ENCODE peak calls at places on chromosomes 13 and 19, in eight cellular contexts. I is PC-3, U is A673, Q is fibroblast of lung, M is neural progenitor cell, W is HCT116, G is HepG2, R is PC-9. B is an unnamed sample.

GRCh38 chr13:104106705-104107393 is 1040.6 kb upstream of the SLC10A2 start:
- DNase-seq in I (peak), U (no peak), Q (peak), M (no peak), W (no peak), G (no peak), R (peak), B (peak)

GRCh38 chr13:42484396-42484795 is 89.6 kb upstream of the TNFSF11 start:
- DNase-seq in I (peak), U (no peak), Q (peak), M (no peak), W (no peak), G (no peak), R (no peak), B (peak)

GRCh38 chr19:18425515-18426415 is 6.6 kb downstream of the SSBP4 start:
- DNase-seq in I (no peak), U (peak), Q (peak), M (no peak), W (no peak), G (no peak), R (no peak), B (peak)

GRCh38 chr13:49300716-49301589 is 53.2 kb downstream of the CDADC1 start:
- DNase-seq in I (peak), U (peak), Q (peak), M (peak), W (peak), G (peak), R (peak), B (peak)

GRCh38 chr19:58475714-58476497 is at the start of gene ZNF446:
- DNase-seq in I (peak), U (peak), Q (peak), M (peak), W (peak), G (peak), R (peak), B (peak)

GRCh38 chr19:45215391-45216191 is 29.6 kb downstream of the EXOC3L2 start:
- DNase-seq in I (peak), U (no peak), Q (peak), M (peak), W (no peak), G (no peak), R (no peak), B (no peak)

GRCh38 chr19:6587093-6587820 is 3.7 kb downstream of the CD70 start:
- DNase-seq in I (no peak), U (peak), Q (no peak), M (peak), W (no peak), G (no peak), R (no peak), B (no peak)

GRCh38 chr19:584240-585001 is 5.3 kb upstream of the HCN2 start:
- DNase-seq in I (peak), U (peak), Q (no peak), M (peak), W (no peak), G (no peak), R (no peak), B (no peak)

GRCh38 chr19:33266971-33267484 is 35.3 kb downstream of the CEBPA start:
- DNase-seq in I (no peak), U (no peak), Q (no peak), M (no peak), W (no peak), G (no peak), R (no peak), B (no peak)

GRCh38 chr19:11279505-11280236 is 16.3 kb upstream of the TSPAN16 start:
- DNase-seq in I (no peak), U (no peak), Q (peak), M (no peak), W (no peak), G (no peak), R (no peak), B (no peak)

GRCh38 chr13:23671902-23672301 is 101.7 kb downstream of the TNFRSF19 start:
- DNase-seq in I (peak), U (no peak), Q (peak), M (no peak), W (no peak), G (no peak), R (no peak), B (peak)

GRCh38 chr19:38055655-38056521 is 148.9 kb downstream of the SIPA1L3 start:
- DNase-seq in I (no peak), U (no peak), Q (no peak), M (peak), W (no peak), G (no peak), R (no peak), B (no peak)

GRCh38 chr19:582497-583197 is 7.0 kb upstream of the HCN2 start:
- DNase-seq in I (no peak), U (no peak), Q (peak), M (no peak), W (no peak), G (no peak), R (no peak), B (no peak)

GRCh38 chr13:40271931-40272775 is 394.3 kb downstream of the FOXO1 start:
- DNase-seq in I (peak), U (peak), Q (peak), M (no peak), W (no peak), G (no peak), R (peak), B (peak)

GRCh38 chr13:20193924-20194631 is 1.3 kb upstream of the GJB2 start:
- DNase-seq in I (no peak), U (no peak), Q (no peak), M (peak), W (no peak), G (no peak), R (no peak), B (no peak)
- TF ChIP-seq EZH2 in I (no peak), U (no peak), Q (peak), M (no peak), W (no peak), G (no peak), R (no peak), B (peak)

GRCh38 chr19:47704024-47704423 is 9.2 kb upstream of the EHD2 start:
- DNase-seq in I (no peak), U (no peak), Q (peak), M (no peak), W (no peak), G (no peak), R (no peak), B (peak)

GRCh38 chr19:47711652-47712239 is 1.5 kb upstream of the EHD2 start:
- DNase-seq in I (no peak), U (no peak), Q (no peak), M (no peak), W (no peak), G (peak), R (no peak), B (no peak)

GRCh38 chr19:47703301-47703700 is 9.9 kb upstream of the EHD2 start:
- DNase-seq in I (no peak), U (peak), Q (no peak), M (no peak), W (no peak), G (no peak), R (no peak), B (no peak)

GRCh38 chr19:47704656-47705055 is 8.6 kb upstream of the EHD2 start:
- DNase-seq in I (peak), U (no peak), Q (no peak), M (no peak), W (no peak), G (no peak), R (no peak), B (no peak)

DNA sequence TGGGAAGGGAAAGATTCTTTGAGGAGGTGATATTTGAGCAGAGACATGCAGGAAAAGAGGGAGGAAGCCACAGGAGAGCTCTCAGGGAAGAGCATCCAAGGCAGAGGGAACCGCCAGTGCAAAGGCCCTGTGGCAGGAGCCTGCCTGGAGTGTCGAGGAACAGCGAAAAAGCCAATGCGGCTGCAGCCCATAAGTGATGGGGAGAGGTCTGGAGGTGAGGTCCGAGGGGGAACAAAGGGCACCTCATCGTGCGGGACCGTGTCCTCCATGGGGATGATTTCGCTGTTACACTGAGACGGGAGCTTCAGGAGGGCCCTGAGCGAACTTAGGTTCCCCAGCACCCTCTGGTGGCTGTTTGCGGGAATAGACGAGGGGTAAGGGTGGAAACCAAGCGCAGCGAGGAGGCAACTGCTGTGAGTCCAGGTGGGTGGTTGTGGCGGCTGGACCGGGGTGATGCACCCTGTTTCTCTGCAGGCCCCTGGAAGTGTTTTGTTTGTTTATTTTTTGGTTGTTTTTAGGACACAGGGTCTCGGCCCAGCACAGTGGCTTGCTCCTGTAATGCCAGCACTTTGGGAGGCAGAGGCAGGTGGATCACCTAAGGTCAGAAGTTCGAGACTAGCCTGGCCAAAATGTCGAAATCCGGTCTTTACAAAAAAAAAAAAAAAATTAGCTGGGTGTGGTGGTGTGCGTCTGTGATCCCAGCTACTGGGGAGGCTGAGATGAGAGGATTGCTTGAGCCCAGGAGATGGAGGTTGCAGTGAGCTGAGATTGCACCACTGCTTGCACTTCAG is 5.9 kb upstream of the EHD2 start:
- DNase-seq in I (peak), U (peak), Q (peak), M (peak), W (peak), G (peak), R (peak), B (peak)
- TF ChIP-seq CTCF in I (peak), U (peak), Q (peak), M (peak), W (peak), G (peak), R (peak), B (peak)

GRCh38 chr19:56211718-56212117 is 9.6 kb downstream of the ZSCAN5C start:
- DNase-seq in I (no peak), U (no peak), Q (no peak), M (peak), W (no peak), G (no peak), R (no peak), B (no peak)
- TF ChIP-seq EZH2 in I (no peak), U (no peak), Q (no peak), M (no peak), W (no peak), G (no peak), R (no peak), B (no peak)

GRCh38 chr19:2543463-2544442 is 67.8 kb downstream of the GADD45B start:
- DNase-seq in I (peak), U (peak), Q (peak), M (peak), W (peak), G (peak), R (peak), B (peak)

GRCh38 chr19:2540251-2540645 is 64.3 kb downstream of the GADD45B start:
- DNase-seq in I (no peak), U (no peak), Q (no peak), M (no peak), W (no peak), G (no peak), R (no peak), B (no peak)

GRCh38 chr19:2542341-2543069 is 66.6 kb downstream of the GADD45B start:
- DNase-seq in I (no peak), U (no peak), Q (peak), M (no peak), W (no peak), G (peak), R (no peak), B (peak)

GRCh38 chr19:2538096-2538757 is 62.3 kb downstream of the GADD45B start:
- DNase-seq in I (no peak), U (no peak), Q (no peak), M (no peak), W (no peak), G (no peak), R (no peak), B (no peak)

GRCh38 chr19:2540646-2541454 is 64.9 kb downstream of the GADD45B start:
- DNase-seq in I (peak), U (peak), Q (peak), M (peak), W (peak), G (peak), R (peak), B (peak)
- TF ChIP-seq CTCF in I (no peak), U (no peak), Q (peak), M (peak), W (peak), G (peak), R (no peak), B (no peak)

DNA sequence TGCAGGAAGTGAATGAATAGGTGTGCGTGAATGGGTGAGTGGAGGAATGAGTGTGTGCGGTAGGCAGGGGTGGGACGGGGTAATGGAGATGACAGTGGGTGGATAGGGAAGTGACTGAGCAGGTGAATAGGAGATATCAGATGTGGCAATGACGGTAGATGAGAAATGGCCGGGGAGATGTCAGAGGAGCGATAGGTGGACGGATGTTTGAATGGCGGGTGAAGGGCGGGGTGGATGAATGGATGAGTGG is 1.5 kb downstream of the TTC9B start:
- DNase-seq in I (no peak), U (no peak), Q (no peak), M (no peak), W (no peak), G (no peak), R (no peak), B (no peak)
- TF ChIP-seq EZH2 in I (no peak), U (peak), Q (no peak), M (peak), W (no peak), G (no peak), R (no peak), B (no peak)

GRCh38 chr19:47610546-47610894 is 1.6 kb downstream of the BICRA start:
- DNase-seq in I (no peak), U (no peak), Q (no peak), M (no peak), W (no peak), G (no peak), R (no peak), B (no peak)

GRCh38 chr19:47608908-47609879 is at the start of gene BICRA:
- DNase-seq in I (peak), U (peak), Q (peak), M (peak), W (no peak), G (peak), R (peak), B (peak)

GRCh38 chr19:47609885-47610545 is 1.1 kb downstream of the BICRA start:
- DNase-seq in I (peak), U (peak), Q (peak), M (peak), W (no peak), G (peak), R (no peak), B (peak)

GRCh38 chr19:47607564-47608073 is 1.3 kb upstream of the BICRA start:
- DNase-seq in I (no peak), U (no peak), Q (no peak), M (no peak), W (no peak), G (no peak), R (no peak), B (no peak)

GRCh38 chr19:47608074-47608907 is 643 bp upstream of the BICRA start:
- DNase-seq in I (peak), U (peak), Q (peak), M (peak), W (peak), G (peak), R (peak), B (peak)
- TF ChIP-seq CTCF in I (peak), U (no peak), Q (peak), M (no peak), W (peak), G (no peak), R (peak), B (no peak)

B was measured in astrocyte.